ENCODE peak calls at places on chromosomes 1 and 21, in five cellular contexts. L, W, Z, U and P are unnamed samples.
A peak's percentile ranks its signal among the peaks of the same experiment; 100 is the strongest.

GRCh38 chr1:31336687-31337467 is 36.0 kb downstream of the FABP3 start:
- DNase-seq in Z (no peak), U (no peak), W (no peak), L (no peak), P (no peak)

GRCh38 chr21:28392436-28392835 is 600.2 kb downstream of the LTN1 start:
- DNase-seq in U (peak; percentile 13), L (no peak), Z (no peak), W (no peak), P (no peak)

GRCh38 chr1:113701429-113701828 is 57.9 kb downstream of the PHTF1 start:
- DNase-seq in L (no peak), W (no peak), Z (no peak), U (no peak), P (no peak)

GRCh38 chr21:46368533-46369285 is 44.8 kb downstream of the PCNT start:
- DNase-seq in Z (peak; percentile 21), U (no peak), L (no peak), W (no peak), P (no peak)

GRCh38 chr1:16021681-16022080 is at the start of gene CLCNKA:
- DNase-seq in U (no peak), L (peak; percentile 54), Z (no peak), W (no peak), P (no peak)

GRCh38 chr1:52403566-52404115 is 582 bp downstream of the ORC1 start:
- DNase-seq in Z (peak; percentile 13), W (no peak), L (no peak), U (peak; percentile 84), P (no peak)

GRCh38 chr1:29002792-29003191 is 88.4 kb downstream of the EPB41 start:
- DNase-seq in W (no peak), U (no peak), L (no peak), Z (no peak), P (no peak)

GRCh38 chr1:166089804-166090203 is 77.0 kb downstream of the FAM78B start:
- DNase-seq in U (no peak), L (no peak), W (no peak), Z (no peak), P (no peak)

GRCh38 chr21:41678016-41678935 is 88.6 kb downstream of the RIPK4 start:
- DNase-seq in L (peak; percentile 87), U (peak; percentile 8), Z (no peak), W (peak; percentile 76), P (no peak)

GRCh38 chr21:15508554-15508953 is 221.2 kb upstream of the USP25 start:
- DNase-seq in Z (no peak), U (no peak), L (no peak), W (no peak), P (no peak)

GRCh38 chr1:84754376-84754672 is 64.1 kb upstream of the SSX2IP start:
- DNase-seq in U (no peak), L (no peak), Z (no peak), W (no peak), P (no peak)

GRCh38 chr21:42199488-42200463 is 19.2 kb upstream of the ABCG1 start:
- DNase-seq in U (peak; percentile 77), Z (no peak), L (no peak), W (no peak), P (no peak)

GRCh38 chr1:175884369-175884768 is 141.0 kb upstream of the TNR start:
- DNase-seq in U (no peak), L (no peak), W (no peak), Z (no peak), P (no peak)

GRCh38 chr1:225824522-225824921 is 14.6 kb downstream of the EPHX1 start:
- DNase-seq in Z (no peak), W (no peak), U (no peak), L (no peak), P (no peak)

GRCh38 chr1:209363112-209363511 is 220.4 kb upstream of the CAMK1G start:
- DNase-seq in L (no peak), U (no peak), W (no peak), Z (no peak), P (no peak)

GRCh38 chr1:21904725-21905520 is 32.2 kb downstream of the HSPG2 start:
- DNase-seq in W (peak; percentile 79), Z (no peak), L (peak; percentile 91), U (peak; percentile 90), P (no peak)

GRCh38 chr1:153881764-153882163 is 41.0 kb downstream of the GATAD2B start:
- DNase-seq in Z (no peak), W (no peak), U (peak; percentile 62), L (no peak), P (peak; percentile 2)

GRCh38 chr1:41359211-41360073 is 1.8 kb upstream of the FOXO6 start:
- DNase-seq in W (peak; percentile 45), U (no peak), L (peak; percentile 23), Z (no peak), P (no peak)

GRCh38 chr1:224736619-224737352 is 120.7 kb downstream of the CNIH3 start:
- DNase-seq in W (no peak), Z (no peak), U (peak; percentile 19), L (no peak), P (peak; percentile 33)

GRCh38 chr1:241423541-241424479 is 66.8 kb upstream of the RGS7 start:
- DNase-seq in U (peak; percentile 63), Z (no peak), L (peak; percentile 63), W (peak; percentile 51), P (peak; percentile 7)

GRCh38 chr1:147177611-147178370 is 5.5 kb upstream of the PRKAB2 start:
- DNase-seq in W (peak; percentile 52), L (no peak), U (peak; percentile 73), Z (no peak), P (no peak)

GRCh38 chr21:41559658-41560599 is 52.0 kb upstream of the TMPRSS2 start:
- DNase-seq in W (no peak), U (no peak), L (peak; percentile 53), Z (no peak), P (no peak)

GRCh38 chr1:232531291-232531690 is 98.6 kb downstream of the SIPA1L2 start:
- DNase-seq in L (no peak), U (no peak), Z (no peak), W (no peak), P (no peak)

GRCh38 chr1:204494281-204495077 is at the start of gene PIK3C2B:
- DNase-seq in L (peak; percentile 84), W (peak; percentile 92), U (peak; percentile 73), Z (peak; percentile 50), P (peak; percentile 75)

GRCh38 chr1:174519845-174520244 is 72.1 kb downstream of the GPR52 start:
- DNase-seq in W (no peak), U (no peak), L (no peak), Z (no peak), P (no peak)

GRCh38 chr1:172137703-172138102 is 282.8 kb upstream of the C1orf105 start:
- DNase-seq in W (no peak), Z (no peak), L (no peak), U (no peak), P (no peak)
- H3K27ac ChIP-seq in W (no peak overlapping the region), Z (no peak overlapping the region), L (no peak overlapping the region), U (no peak overlapping the region), P (no peak overlapping the region)

DNA sequence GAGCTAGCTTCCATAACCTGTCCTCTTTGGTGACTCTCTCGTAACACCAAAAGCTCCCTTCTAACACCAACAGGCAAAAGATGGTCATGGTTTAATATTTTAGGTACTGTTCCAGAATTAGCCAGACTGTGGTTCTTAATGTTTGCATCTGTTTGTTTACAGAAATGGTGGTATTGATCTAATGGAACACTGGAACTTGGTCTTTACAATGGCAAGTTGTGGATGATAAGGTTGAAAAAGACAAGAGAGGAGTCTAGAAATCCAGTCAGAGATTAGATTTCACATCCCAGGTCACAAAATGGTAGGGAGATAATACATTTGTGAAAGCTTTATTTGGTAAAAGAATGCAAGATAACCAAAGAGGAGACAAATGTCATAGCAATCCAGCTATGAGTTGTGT is 293.1 kb downstream of the SMYD3 start:
- DNase-seq in L (no peak), Z (no peak), U (no peak), W (no peak), P (no peak)
- H3K27ac ChIP-seq in L (no peak overlapping the region), Z (no peak overlapping the region), U (no peak overlapping the region), W (no peak overlapping the region), P (no peak overlapping the region)

DNA sequence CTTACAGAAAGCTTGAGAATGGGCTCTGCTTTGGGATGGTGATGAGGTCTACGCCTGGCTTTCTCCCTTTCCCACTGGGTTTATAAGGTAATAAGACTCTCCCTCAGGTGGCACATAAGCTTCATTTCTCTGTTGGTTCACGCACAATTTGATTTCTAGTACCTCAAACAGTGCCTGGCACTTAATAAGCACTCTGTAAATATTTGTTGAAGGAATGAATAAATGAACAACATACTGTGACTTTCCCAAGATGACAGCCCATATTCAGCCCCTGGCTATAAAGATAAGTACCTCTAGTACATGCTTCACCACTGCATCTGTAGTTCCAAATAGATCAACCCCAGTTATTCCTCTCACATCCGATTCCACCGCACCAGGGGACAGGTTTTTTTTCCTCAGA is 17.8 kb downstream of the COPA start:
- DNase-seq in Z (no peak), L (no peak), U (no peak), W (no peak), P (no peak)
- H3K27ac ChIP-seq in Z (no peak overlapping the region), L (no peak overlapping the region), U (no peak overlapping the region), W (no peak overlapping the region), P (peak overlapping the region; percentile 56)

GRCh38 chr1:178345821-178346220 is 150.9 kb downstream of the CLEC20A start:
- DNase-seq in U (no peak), W (no peak), Z (no peak), L (no peak), P (no peak)
- H3K27ac ChIP-seq in U (no peak overlapping the region), W (no peak overlapping the region), Z (no peak overlapping the region), L (no peak overlapping the region), P (no peak overlapping the region)

GRCh38 chr1:236063551-236063918 is 1.4 kb downstream of the NID1 start:
- DNase-seq in L (no peak), U (no peak), W (no peak), Z (no peak), P (no peak)

GRCh38 chr1:236060286-236060685 is 4.6 kb downstream of the NID1 start:
- DNase-seq in U (no peak), W (no peak), Z (no peak), L (no peak), P (no peak)

GRCh38 chr1:236059011-236059410 is 5.9 kb downstream of the NID1 start:
- DNase-seq in W (no peak), U (no peak), L (no peak), Z (no peak), P (no peak)

GRCh38 chr1:236057546-236057945 is 7.3 kb downstream of the NID1 start:
- DNase-seq in U (no peak), W (no peak), L (no peak), Z (no peak), P (no peak)

GRCh38 chr1:236058141-236058626 is 6.7 kb downstream of the NID1 start:
- DNase-seq in Z (no peak), L (no peak), W (no peak), U (peak; percentile 57), P (no peak)
- H3K27ac ChIP-seq in Z (no peak overlapping the region), L (peak overlapping the region; percentile 30), W (no peak overlapping the region), U (peak overlapping the region; percentile 20), P (no peak overlapping the region)

GRCh38 chr1:43572084-43572483 is 41.4 kb downstream of the PTPRF start:
- DNase-seq in U (no peak), L (no peak), W (no peak), Z (no peak), P (no peak)
- H3K27ac ChIP-seq in U (no peak overlapping the region), L (no peak overlapping the region), W (no peak overlapping the region), Z (no peak overlapping the region), P (no peak overlapping the region)